ENCODE peak calls at places on chromosome 22, in eight cellular contexts. One of them, this sample, is unnamed.

GRCh38 chr22:48899523-48900326 is 927.9 kb downstream of the BRD1 start:
- DNase-seq in T-helper 2 cell: no peak
- DNase-seq in EH: no peak
- DNase-seq in left ventricle myocardium superior: peak
- DNase-seq in nucleus accumbens: no peak
- DNase-seq in CD4-positive, alpha-beta memory T cell: no peak
- DNase-seq in OCI-LY7: no peak
- DNase-seq in IMR-90: no peak
- DNase-seq in this sample: no peak

GRCh38 chr22:46250783-46251125 is 661 bp upstream of the CDPF1 start:
- DNase-seq in T-helper 2 cell: no peak
- DNase-seq in EH: no peak
- DNase-seq in left ventricle myocardium superior: no peak
- DNase-seq in nucleus accumbens: no peak
- DNase-seq in CD4-positive, alpha-beta memory T cell: no peak
- DNase-seq in OCI-LY7: peak
- DNase-seq in IMR-90: no peak
- DNase-seq in this sample: no peak

GRCh38 chr22:36374603-36375024 is 13.2 kb downstream of the MYH9 start:
- DNase-seq in T-helper 2 cell: no peak
- DNase-seq in EH: peak
- DNase-seq in left ventricle myocardium superior: no peak
- DNase-seq in nucleus accumbens: no peak
- DNase-seq in CD4-positive, alpha-beta memory T cell: no peak
- DNase-seq in OCI-LY7: no peak
- DNase-seq in IMR-90: peak
- DNase-seq in this sample: no peak

GRCh38 chr22:30575011-30575671 is 676 bp upstream of the GAL3ST1 start:
- DNase-seq in T-helper 2 cell: no peak
- DNase-seq in EH: peak
- DNase-seq in left ventricle myocardium superior: peak
- DNase-seq in nucleus accumbens: peak
- DNase-seq in CD4-positive, alpha-beta memory T cell: no peak
- DNase-seq in OCI-LY7: no peak
- DNase-seq in IMR-90: peak
- DNase-seq in this sample: no peak

GRCh38 chr22:32858121-32858703 is 56.7 kb downstream of the TIMP3 start:
- DNase-seq in T-helper 2 cell: no peak
- DNase-seq in EH: no peak
- DNase-seq in left ventricle myocardium superior: no peak
- DNase-seq in nucleus accumbens: no peak
- DNase-seq in CD4-positive, alpha-beta memory T cell: no peak
- DNase-seq in OCI-LY7: no peak
- DNase-seq in IMR-90: no peak
- DNase-seq in this sample: no peak

GRCh38 chr22:31144223-31144622 is 3.9 kb upstream of the PLA2G3 start:
- DNase-seq in T-helper 2 cell: no peak
- DNase-seq in EH: peak
- DNase-seq in left ventricle myocardium superior: no peak
- DNase-seq in nucleus accumbens: no peak
- DNase-seq in CD4-positive, alpha-beta memory T cell: no peak
- DNase-seq in OCI-LY7: no peak
- DNase-seq in IMR-90: peak
- DNase-seq in this sample: no peak

GRCh38 chr22:47304854-47305253 is 542.4 kb downstream of the TBC1D22A start:
- DNase-seq in T-helper 2 cell: no peak
- DNase-seq in EH: no peak
- DNase-seq in left ventricle myocardium superior: no peak
- DNase-seq in nucleus accumbens: no peak
- DNase-seq in CD4-positive, alpha-beta memory T cell: no peak
- DNase-seq in OCI-LY7: no peak
- DNase-seq in IMR-90: no peak
- DNase-seq in this sample: no peak

GRCh38 chr22:28283025-28283654 is 364.1 kb upstream of the PITPNB start:
- DNase-seq in T-helper 2 cell: no peak
- DNase-seq in EH: peak
- DNase-seq in left ventricle myocardium superior: no peak
- DNase-seq in nucleus accumbens: no peak
- DNase-seq in CD4-positive, alpha-beta memory T cell: no peak
- DNase-seq in OCI-LY7: no peak
- DNase-seq in IMR-90: peak
- DNase-seq in this sample: no peak

GRCh38 chr22:17744430-17744829 is 29.8 kb downstream of the BID start:
- DNase-seq in T-helper 2 cell: no peak
- DNase-seq in EH: no peak
- DNase-seq in left ventricle myocardium superior: no peak
- DNase-seq in nucleus accumbens: no peak
- DNase-seq in CD4-positive, alpha-beta memory T cell: no peak
- DNase-seq in OCI-LY7: no peak
- DNase-seq in IMR-90: no peak
- DNase-seq in this sample: peak

GRCh38 chr22:49209452-49210195 is 618.0 kb downstream of the BRD1 start:
- DNase-seq in T-helper 2 cell: no peak
- DNase-seq in EH: no peak
- DNase-seq in left ventricle myocardium superior: no peak
- DNase-seq in nucleus accumbens: peak
- DNase-seq in CD4-positive, alpha-beta memory T cell: no peak
- DNase-seq in OCI-LY7: no peak
- DNase-seq in IMR-90: no peak
- DNase-seq in this sample: peak

GRCh38 chr22:43334378-43334777 is 8.8 kb downstream of the SCUBE1 start:
- DNase-seq in T-helper 2 cell: no peak
- DNase-seq in EH: no peak
- DNase-seq in left ventricle myocardium superior: no peak
- DNase-seq in nucleus accumbens: no peak
- DNase-seq in CD4-positive, alpha-beta memory T cell: no peak
- DNase-seq in OCI-LY7: no peak
- DNase-seq in IMR-90: no peak
- DNase-seq in this sample: no peak

GRCh38 chr22:44582016-44582415 is 84.0 kb upstream of the RTL6 start:
- DNase-seq in T-helper 2 cell: no peak
- DNase-seq in EH: no peak
- DNase-seq in left ventricle myocardium superior: peak
- DNase-seq in nucleus accumbens: no peak
- DNase-seq in CD4-positive, alpha-beta memory T cell: no peak
- DNase-seq in OCI-LY7: no peak
- DNase-seq in IMR-90: no peak
- DNase-seq in this sample: no peak

GRCh38 chr22:19987394-19988306 is 29.0 kb downstream of the ARVCF start:
- DNase-seq in T-helper 2 cell: no peak
- DNase-seq in EH: no peak
- DNase-seq in left ventricle myocardium superior: peak
- DNase-seq in nucleus accumbens: no peak
- DNase-seq in CD4-positive, alpha-beta memory T cell: no peak
- DNase-seq in OCI-LY7: no peak
- DNase-seq in IMR-90: no peak
- DNase-seq in this sample: no peak

GRCh38 chr22:25067851-25068421 is 115.4 kb downstream of the KIAA1671 start:
- DNase-seq in T-helper 2 cell: peak
- DNase-seq in EH: no peak
- DNase-seq in left ventricle myocardium superior: no peak
- DNase-seq in nucleus accumbens: peak
- DNase-seq in CD4-positive, alpha-beta memory T cell: peak
- DNase-seq in OCI-LY7: no peak
- DNase-seq in IMR-90: no peak
- DNase-seq in this sample: no peak

GRCh38 chr22:50056214-50056972 is 1.7 kb downstream of the TTLL8 start:
- DNase-seq in T-helper 2 cell: no peak
- DNase-seq in EH: no peak
- DNase-seq in left ventricle myocardium superior: no peak
- DNase-seq in nucleus accumbens: no peak
- DNase-seq in CD4-positive, alpha-beta memory T cell: no peak
- DNase-seq in OCI-LY7: peak
- DNase-seq in IMR-90: no peak
- DNase-seq in this sample: no peak

GRCh38 chr22:37618072-37618656 is 9.5 kb downstream of the GGA1 start:
- DNase-seq in T-helper 2 cell: no peak
- DNase-seq in EH: no peak
- DNase-seq in left ventricle myocardium superior: no peak
- DNase-seq in nucleus accumbens: no peak
- DNase-seq in CD4-positive, alpha-beta memory T cell: no peak
- DNase-seq in OCI-LY7: peak
- DNase-seq in IMR-90: no peak
- DNase-seq in this sample: no peak

GRCh38 chr22:49935561-49935960 is 17.1 kb downstream of the CRELD2 start:
- DNase-seq in T-helper 2 cell: no peak
- DNase-seq in EH: peak
- DNase-seq in left ventricle myocardium superior: no peak
- DNase-seq in nucleus accumbens: no peak
- DNase-seq in CD4-positive, alpha-beta memory T cell: no peak
- DNase-seq in OCI-LY7: peak
- DNase-seq in IMR-90: no peak
- DNase-seq in this sample: no peak

GRCh38 chr22:19147193-19147780 is 2.8 kb downstream of the GSC2 start:
- DNase-seq in T-helper 2 cell: no peak
- DNase-seq in EH: no peak
- DNase-seq in left ventricle myocardium superior: no peak
- DNase-seq in nucleus accumbens: no peak
- DNase-seq in CD4-positive, alpha-beta memory T cell: no peak
- DNase-seq in OCI-LY7: no peak
- DNase-seq in IMR-90: no peak
- DNase-seq in this sample: no peak

GRCh38 chr22:46374663-46375474 is 39.4 kb downstream of the TRMU start:
- DNase-seq in T-helper 2 cell: no peak
- DNase-seq in EH: no peak
- DNase-seq in left ventricle myocardium superior: no peak
- DNase-seq in nucleus accumbens: no peak
- DNase-seq in CD4-positive, alpha-beta memory T cell: no peak
- DNase-seq in OCI-LY7: no peak
- DNase-seq in IMR-90: no peak
- DNase-seq in this sample: no peak

GRCh38 chr22:35892192-35892591 is 136.4 kb downstream of the RBFOX2 start:
- DNase-seq in T-helper 2 cell: no peak
- DNase-seq in EH: peak
- DNase-seq in left ventricle myocardium superior: no peak
- DNase-seq in nucleus accumbens: no peak
- DNase-seq in CD4-positive, alpha-beta memory T cell: no peak
- DNase-seq in OCI-LY7: no peak
- DNase-seq in IMR-90: peak
- DNase-seq in this sample: no peak

GRCh38 chr22:50489363-50490243 is 2.9 kb downstream of the MIOX start:
- DNase-seq in T-helper 2 cell: no peak
- DNase-seq in EH: no peak
- DNase-seq in left ventricle myocardium superior: no peak
- DNase-seq in nucleus accumbens: no peak
- DNase-seq in CD4-positive, alpha-beta memory T cell: no peak
- DNase-seq in OCI-LY7: no peak
- DNase-seq in IMR-90: no peak
- DNase-seq in this sample: no peak

GRCh38 chr22:48185071-48185470 is 1422.6 kb downstream of the TBC1D22A start:
- DNase-seq in T-helper 2 cell: no peak
- DNase-seq in EH: no peak
- DNase-seq in left ventricle myocardium superior: no peak
- DNase-seq in nucleus accumbens: no peak
- DNase-seq in CD4-positive, alpha-beta memory T cell: no peak
- DNase-seq in OCI-LY7: no peak
- DNase-seq in IMR-90: no peak
- DNase-seq in this sample: no peak

GRCh38 chr22:36328635-36329216 is 59.0 kb downstream of the MYH9 start:
- DNase-seq in T-helper 2 cell: no peak
- DNase-seq in EH: peak
- DNase-seq in left ventricle myocardium superior: peak
- DNase-seq in nucleus accumbens: no peak
- DNase-seq in CD4-positive, alpha-beta memory T cell: no peak
- DNase-seq in OCI-LY7: peak
- DNase-seq in IMR-90: peak
- DNase-seq in this sample: peak

GRCh38 chr22:48343461-48343860 is 1484.2 kb downstream of the BRD1 start:
- DNase-seq in T-helper 2 cell: no peak
- DNase-seq in EH: no peak
- DNase-seq in left ventricle myocardium superior: no peak
- DNase-seq in nucleus accumbens: no peak
- DNase-seq in CD4-positive, alpha-beta memory T cell: no peak
- DNase-seq in OCI-LY7: no peak
- DNase-seq in IMR-90: no peak
- DNase-seq in this sample: no peak

GRCh38 chr22:19855504-19856409 is 1.1 kb upstream of the GNB1L start:
- DNase-seq in T-helper 2 cell: peak
- DNase-seq in EH: peak
- DNase-seq in left ventricle myocardium superior: peak
- DNase-seq in nucleus accumbens: no peak
- DNase-seq in CD4-positive, alpha-beta memory T cell: peak
- DNase-seq in OCI-LY7: peak
- DNase-seq in IMR-90: peak
- DNase-seq in this sample: peak

GRCh38 chr22:49247194-49247924 is 580.3 kb downstream of the BRD1 start:
- DNase-seq in T-helper 2 cell: no peak
- DNase-seq in EH: no peak
- DNase-seq in left ventricle myocardium superior: no peak
- DNase-seq in nucleus accumbens: no peak
- DNase-seq in CD4-positive, alpha-beta memory T cell: no peak
- DNase-seq in OCI-LY7: no peak
- DNase-seq in IMR-90: no peak
- DNase-seq in this sample: no peak

GRCh38 chr22:33405194-33405593 is 347.0 kb upstream of the SYN3 start:
- DNase-seq in T-helper 2 cell: no peak
- DNase-seq in EH: peak
- DNase-seq in left ventricle myocardium superior: peak
- DNase-seq in nucleus accumbens: no peak
- DNase-seq in CD4-positive, alpha-beta memory T cell: no peak
- DNase-seq in OCI-LY7: no peak
- DNase-seq in IMR-90: no peak
- DNase-seq in this sample: no peak

GRCh38 chr22:19176732-19177131 is 1.8 kb downstream of the SLC25A1 start:
- DNase-seq in T-helper 2 cell: no peak
- DNase-seq in EH: no peak
- DNase-seq in left ventricle myocardium superior: no peak
- DNase-seq in nucleus accumbens: no peak
- DNase-seq in CD4-positive, alpha-beta memory T cell: no peak
- DNase-seq in OCI-LY7: no peak
- DNase-seq in IMR-90: no peak
- DNase-seq in this sample: no peak

GRCh38 chr22:46075764-46076531 is 74.4 kb upstream of the PPARA start:
- DNase-seq in T-helper 2 cell: no peak
- DNase-seq in EH: peak
- DNase-seq in left ventricle myocardium superior: peak
- DNase-seq in nucleus accumbens: no peak
- DNase-seq in CD4-positive, alpha-beta memory T cell: no peak
- DNase-seq in OCI-LY7: no peak
- DNase-seq in IMR-90: no peak
- DNase-seq in this sample: no peak

GRCh38 chr22:49765091-49765771 is 62.4 kb downstream of the BRD1 start:
- DNase-seq in T-helper 2 cell: no peak
- DNase-seq in EH: no peak
- DNase-seq in left ventricle myocardium superior: peak
- DNase-seq in nucleus accumbens: no peak
- DNase-seq in CD4-positive, alpha-beta memory T cell: no peak
- DNase-seq in OCI-LY7: no peak
- DNase-seq in IMR-90: no peak
- DNase-seq in this sample: no peak

This sample was measured in DMS79 treated with DMSO at 0.1 percent for 48 hours.